ENCODE peak calls at places on chromosomes 1 and 21, in ten cellular contexts. F, C, R, B, O, L, G, D, V and K are unnamed samples.

GRCh38 chr1:31588751-31589515 is 12.6 kb downstream of the TINAGL1 start:
- DNase-seq in F (no peak), D (peak; percentile 27), L (no peak), R (no peak), O (no peak), G (no peak), C (no peak), V (no peak), B (no peak), K (no peak)

GRCh38 chr1:208616776-208617175 is 372.6 kb upstream of the PLXNA2 start:
- DNase-seq in F (no peak), O (no peak), D (no peak), R (no peak), C (no peak), G (no peak), B (no peak), V (no peak), L (no peak), K (no peak)

GRCh38 chr21:28823464-28823863 is 169.2 kb downstream of the LTN1 start:
- DNase-seq in G (no peak), L (no peak), F (no peak), V (no peak), B (no peak), R (no peak), C (no peak), D (no peak), O (no peak), K (no peak)

GRCh38 chr1:46611691-46612221 is 4.9 kb downstream of the MOB3C start:
- DNase-seq in F (no peak), O (no peak), C (no peak), R (no peak), G (no peak), D (no peak), L (no peak), B (no peak), V (no peak), K (no peak)

GRCh38 chr1:215056584-215056983 is 26.0 kb upstream of the KCNK2 start:
- DNase-seq in F (no peak), B (no peak), V (no peak), R (no peak), L (no peak), G (no peak), D (no peak), O (no peak), C (no peak), K (no peak)

GRCh38 chr1:157485793-157486192 is 66.5 kb downstream of the FCRL5 start:
- DNase-seq in V (no peak), C (no peak), L (no peak), G (no peak), D (no peak), F (no peak), O (no peak), B (no peak), R (no peak), K (no peak)

GRCh38 chr1:216183007-216183406 is 240.2 kb downstream of the USH2A start:
- DNase-seq in O (no peak), L (no peak), R (no peak), F (no peak), G (no peak), B (no peak), D (no peak), C (no peak), V (no peak), K (no peak)

GRCh38 chr1:175413367-175413766 is 220.8 kb upstream of the KIAA0040 start:
- DNase-seq in O (no peak), R (no peak), F (no peak), L (no peak), V (no peak), G (no peak), D (no peak), B (no peak), C (no peak), K (no peak)

GRCh38 chr1:1752671-1753606 is 25.3 kb downstream of the NADK start:
- DNase-seq in C (no peak), D (no peak), O (no peak), R (no peak), L (no peak), F (no peak), G (no peak), V (no peak), B (no peak), K (no peak)

GRCh38 chr1:104702731-104703130 is 953.0 kb downstream of the AMY1C start:
- DNase-seq in O (no peak), V (no peak), L (no peak), B (no peak), G (no peak), R (no peak), C (no peak), F (no peak), D (no peak), K (no peak)

GRCh38 chr1:4058706-4059105 is 158.6 kb upstream of the C1orf174 start:
- DNase-seq in O (no peak), D (no peak), V (no peak), B (no peak), R (no peak), G (no peak), L (no peak), F (no peak), C (no peak), K (no peak)

GRCh38 chr1:44072204-44072603 is 40.9 kb upstream of the SLC6A9 start:
- DNase-seq in G (no peak), V (no peak), R (no peak), O (no peak), B (no peak), L (no peak), F (no peak), C (no peak), D (peak; percentile 89), K (no peak)

GRCh38 chr1:100713636-100714035 is 5.9 kb upstream of the VCAM1 start:
- DNase-seq in C (no peak), O (no peak), B (no peak), G (no peak), R (no peak), V (no peak), L (no peak), D (peak; percentile 79), F (no peak), K (no peak)

GRCh38 chr1:59332983-59333382 is 36.1 kb downstream of the FGGY start:
- DNase-seq in G (no peak), F (no peak), O (no peak), V (no peak), D (peak; percentile 58), R (no peak), L (no peak), B (no peak), C (no peak), K (no peak)

GRCh38 chr21:44526096-44526997 is 13.6 kb downstream of the KRTAP10-1 start:
- DNase-seq in G (no peak), B (no peak), L (no peak), O (no peak), V (no peak), R (no peak), D (no peak), F (no peak), C (peak; percentile 7), K (no peak)